ENCODE peak calls at places on chromosomes 6 and 20, in ten cellular contexts. X is NCI-H1436; T is cardiac fibroblast; P is NCI-H146; S is activated CD4-positive, alpha-beta T cell treated with anti-CD3 and anti-CD28 coated beads, Interleukin-2, amount 50 U/mL, for 1 hour; H is uterus; V is activated T-helper 1 cell treated with anti-CD3 and anti-CD28 coated beads, Interleukin-12 subunit alpha, Interleukin-12 subunit beta, Interleukin-2, Interleukin-4 antibody, amounts not matched to agents 30 ng/mL and 10 ng/mL and 1 ng/mL, durations not matched to agents 14 hours and 24 hours and 36 hours; U is A673; I is fibroblast of pulmonary artery; Q is choroid plexus epithelial cell. R is an unnamed sample.
A peak's percentile ranks its signal among the peaks of the same experiment; 100 is the strongest.

GRCh38 chr6:31870385-31870921 is 7.8 kb upstream of the NEU1 start:
- DNase-seq in X (no peak), T (no peak), P (no peak), S (no peak), H (no peak), V (no peak), U (no peak), I (no peak), Q (no peak), R (no peak)

GRCh38 chr6:119965900-119966299 is 616.3 kb upstream of the MAN1A1 start:
- DNase-seq in X (no peak), T (no peak), P (no peak), S (no peak), H (no peak), V (no peak), U (no peak), I (no peak), Q (no peak), R (no peak)

GRCh38 chr20:50746138-50746940 is 15.0 kb downstream of the PARD6B start:
- DNase-seq in X (no peak), T (no peak), P (peak; percentile 23), S (no peak), H (no peak), V (no peak), U (no peak), I (peak; percentile 35), Q (no peak), R (no peak)

GRCh38 chr6:90894285-90895144 is 307.6 kb upstream of the MAP3K7 start:
- DNase-seq in X (no peak), T (no peak), P (no peak), S (no peak), H (no peak), V (no peak), U (no peak), I (no peak), Q (no peak), R (no peak)

GRCh38 chr6:90121982-90122381 is 174.7 kb downstream of the BACH2 start:
- DNase-seq in X (no peak), T (peak; percentile 6), P (no peak), S (no peak), H (no peak), V (no peak), U (no peak), I (no peak), Q (no peak), R (no peak)

GRCh38 chr6:166423051-166423745 is 40.5 kb upstream of the MPC1 start:
- DNase-seq in X (no peak), T (no peak), P (no peak), S (no peak), H (no peak), V (no peak), U (no peak), I (no peak), Q (no peak), R (peak; percentile 82)

GRCh38 chr6:93575495-93575894 is 156.1 kb upstream of the EPHA7 start:
- DNase-seq in X (no peak), T (no peak), P (no peak), S (no peak), H (no peak), V (no peak), U (no peak), I (no peak), Q (peak; percentile 7), R (no peak)

GRCh38 chr20:49338061-49338460 is 60.2 kb upstream of the ZNFX1 start:
- DNase-seq in X (no peak), T (no peak), P (no peak), S (no peak), H (no peak), V (no peak), U (no peak), I (no peak), Q (no peak), R (no peak)

GRCh38 chr6:29722773-29723665 is at the start of gene HLA-F:
- DNase-seq in X (peak; percentile 23), T (peak; percentile 87), P (peak; percentile 64), S (peak; percentile 78), H (peak; percentile 93), V (peak; percentile 85), U (peak; percentile 83), I (peak; percentile 82), Q (peak; percentile 68), R (no peak)

GRCh38 chr6:43723737-43724295 is 36.2 kb upstream of the MRPS18A start:
- DNase-seq in X (peak; percentile 70), T (peak; percentile 77), P (peak; percentile 88), S (peak; percentile 67), H (peak; percentile 58), V (peak; percentile 50), U (peak; percentile 73), I (peak; percentile 75), Q (peak; percentile 83), R (peak; percentile 17)

GRCh38 chr6:52307900-52308372 is 23.4 kb upstream of the MCM3 start:
- DNase-seq in X (no peak), T (no peak), P (no peak), S (no peak), H (no peak), V (no peak), U (no peak), I (no peak), Q (no peak), R (no peak)

GRCh38 chr6:126570507-126570906 is 230.6 kb downstream of the CENPW start:
- DNase-seq in X (no peak), T (no peak), P (no peak), S (no peak), H (no peak), V (no peak), U (no peak), I (no peak), Q (no peak), R (no peak)

GRCh38 chr6:1670711-1671462 is 61.2 kb downstream of the FOXC1 start:
- DNase-seq in X (no peak), T (peak; percentile 11), P (no peak), S (no peak), H (no peak), V (no peak), U (no peak), I (no peak), Q (peak; percentile 70), R (no peak)

GRCh38 chr6:124676033-124676432 is 286.2 kb upstream of the RNF217 start:
- DNase-seq in X (no peak), T (peak; percentile 87), P (no peak), S (no peak), H (no peak), V (no peak), U (no peak), I (peak; percentile 61), Q (peak; percentile 94), R (no peak)

GRCh38 chr6:115195239-115195638 is 852.4 kb upstream of the HS3ST5 start:
- DNase-seq in X (no peak), T (no peak), P (no peak), S (no peak), H (no peak), V (no peak), U (no peak), I (no peak), Q (no peak), R (peak; percentile 70)

GRCh38 chr6:49839957-49840356 is 26.4 kb downstream of the CRISP1 start:
- DNase-seq in X (no peak), T (no peak), P (no peak), S (no peak), H (no peak), V (no peak), U (no peak), I (no peak), Q (no peak), R (no peak)

GRCh38 chr6:39821014-39821738 is 29.0 kb downstream of the DAAM2 start:
- DNase-seq in X (no peak), T (no peak), P (no peak), S (no peak), H (no peak), V (no peak), U (no peak), I (no peak), Q (no peak), R (no peak)

GRCh38 chr6:45504947-45505346 is 127.2 kb upstream of the SUPT3H start:
- DNase-seq in X (no peak), T (peak; percentile 71), P (no peak), S (no peak), H (no peak), V (no peak), U (peak; percentile 38), I (peak; percentile 75), Q (peak; percentile 90), R (peak; percentile 27)

GRCh38 chr6:47160702-47161101 is 118.6 kb upstream of the ADGRF1 start:
- DNase-seq in X (no peak), T (no peak), P (peak; percentile 43), S (no peak), H (no peak), V (no peak), U (no peak), I (no peak), Q (no peak), R (peak; percentile 57)

GRCh38 chr6:34934516-34934915 is 45.5 kb downstream of the ANKS1A start:
- DNase-seq in X (no peak), T (peak; percentile 80), P (no peak), S (no peak), H (peak; percentile 91), V (no peak), U (no peak), I (peak; percentile 97), Q (peak; percentile 90), R (no peak)

GRCh38 chr6:170045981-170046667 is 244.8 kb downstream of the DLL1 start:
- DNase-seq in X (no peak), T (no peak), P (no peak), S (no peak), H (no peak), V (no peak), U (no peak), I (no peak), Q (no peak), R (no peak)

GRCh38 chr20:51906049-51906448 is 103.7 kb upstream of the SALL4 start:
- DNase-seq in X (peak; percentile 57), T (no peak), P (peak; percentile 14), S (no peak), H (no peak), V (no peak), U (no peak), I (no peak), Q (no peak), R (no peak)

GRCh38 chr6:37940074-37940847 is 120.7 kb downstream of the ZFAND3 start:
- DNase-seq in X (no peak), T (peak; percentile 65), P (no peak), S (no peak), H (peak; percentile 21), V (no peak), U (peak; percentile 79), I (peak; percentile 80), Q (peak; percentile 90), R (no peak)

GRCh38 chr20:46046588-46047310 is 17.7 kb downstream of the SLC12A5 start:
- DNase-seq in X (no peak), T (no peak), P (no peak), S (no peak), H (no peak), V (no peak), U (no peak), I (no peak), Q (no peak), R (no peak)

GRCh38 chr20:9485614-9486325 is 28.6 kb upstream of the LAMP5 start:
- DNase-seq in X (no peak), T (no peak), P (no peak), S (no peak), H (no peak), V (no peak), U (no peak), I (no peak), Q (no peak), R (no peak)

GRCh38 chr6:170107606-170108222 is 183.2 kb downstream of the DLL1 start:
- DNase-seq in X (no peak), T (no peak), P (no peak), S (no peak), H (no peak), V (no peak), U (no peak), I (no peak), Q (no peak), R (no peak)

GRCh38 chr20:19207541-19207940 is 4.9 kb upstream of the SLC24A3 start:
- DNase-seq in X (no peak), T (no peak), P (no peak), S (no peak), H (no peak), V (no peak), U (no peak), I (no peak), Q (no peak), R (no peak)

GRCh38 chr20:11777861-11778570 is 139.7 kb upstream of the BTBD3 start:
- DNase-seq in X (peak; percentile 22), T (peak; percentile 54), P (peak; percentile 46), S (no peak), H (no peak), V (no peak), U (no peak), I (peak; percentile 54), Q (peak; percentile 74), R (no peak)

R was measured in NCI-H774.